ENCODE peak calls at places on chromosomes 4 and X, in ten cellular contexts. One of them, this sample, is unnamed.

GRCh38 chr4:77817304-77818076 is 1.7 kb downstream of the CNOT6L start:
- DNase-seq in tibial nerve: no peak
- DNase-seq in endothelial cell: no peak
- DNase-seq in activated naive CD8-positive, alpha-beta T cell treated with anti-CD3 and anti-CD28 coated beads, Interleukin-2, amount 10 ng/mL, durations not matched to agents 7 days and 5 days: no peak
- DNase-seq in HFFc6: peak; percentile 2
- DNase-seq in NAMALWA: peak; percentile 86
- DNase-seq in HEK293T: no peak
- DNase-seq in iPS-NIHi11: no peak
- DNase-seq in epithelial cell of esophagus: peak; percentile 22
- DNase-seq in NCI-H2029 treated with DMSO at 0.1 percent for 48 hours: no peak
- DNase-seq in this sample: no peak

GRCh38 chr4:114015444-114015899 is 36.0 kb upstream of the ARSJ start:
- DNase-seq in tibial nerve: no peak
- DNase-seq in endothelial cell: no peak
- DNase-seq in activated naive CD8-positive, alpha-beta T cell treated with anti-CD3 and anti-CD28 coated beads, Interleukin-2, amount 10 ng/mL, durations not matched to agents 7 days and 5 days: no peak
- DNase-seq in HFFc6: peak; percentile 99
- DNase-seq in NAMALWA: no peak
- DNase-seq in HEK293T: no peak
- DNase-seq in iPS-NIHi11: no peak
- DNase-seq in epithelial cell of esophagus: peak; percentile 96
- DNase-seq in NCI-H2029 treated with DMSO at 0.1 percent for 48 hours: no peak
- DNase-seq in this sample: no peak

GRCh38 chr4:1547863-1548637 is 136.1 kb downstream of the FAM53A start:
- DNase-seq in tibial nerve: peak; percentile 10
- DNase-seq in endothelial cell: no peak
- DNase-seq in activated naive CD8-positive, alpha-beta T cell treated with anti-CD3 and anti-CD28 coated beads, Interleukin-2, amount 10 ng/mL, durations not matched to agents 7 days and 5 days: no peak
- DNase-seq in HFFc6: no peak
- DNase-seq in NAMALWA: no peak
- DNase-seq in HEK293T: no peak
- DNase-seq in iPS-NIHi11: no peak
- DNase-seq in epithelial cell of esophagus: no peak
- DNase-seq in NCI-H2029 treated with DMSO at 0.1 percent for 48 hours: no peak
- DNase-seq in this sample: no peak

GRCh38 chr4:77040265-77040664 is 35.5 kb downstream of the CCNI start:
- DNase-seq in tibial nerve: no peak
- DNase-seq in endothelial cell: no peak
- DNase-seq in activated naive CD8-positive, alpha-beta T cell treated with anti-CD3 and anti-CD28 coated beads, Interleukin-2, amount 10 ng/mL, durations not matched to agents 7 days and 5 days: no peak
- DNase-seq in HFFc6: peak; percentile 63
- DNase-seq in NAMALWA: no peak
- DNase-seq in HEK293T: no peak
- DNase-seq in iPS-NIHi11: no peak
- DNase-seq in epithelial cell of esophagus: peak; percentile 70
- DNase-seq in NCI-H2029 treated with DMSO at 0.1 percent for 48 hours: no peak
- DNase-seq in this sample: no peak

GRCh38 chrX:155326610-155327009 is 7.8 kb downstream of the CLIC2 start:
- DNase-seq in tibial nerve: no peak
- DNase-seq in endothelial cell: no peak
- DNase-seq in activated naive CD8-positive, alpha-beta T cell treated with anti-CD3 and anti-CD28 coated beads, Interleukin-2, amount 10 ng/mL, durations not matched to agents 7 days and 5 days: no peak
- DNase-seq in HFFc6: no peak
- DNase-seq in NAMALWA: no peak
- DNase-seq in HEK293T: no peak
- DNase-seq in iPS-NIHi11: no peak
- DNase-seq in epithelial cell of esophagus: no peak
- DNase-seq in NCI-H2029 treated with DMSO at 0.1 percent for 48 hours: no peak
- DNase-seq in this sample: no peak

GRCh38 chrX:55714111-55714510 is 3.4 kb upstream of the RRAGB start:
- DNase-seq in tibial nerve: no peak
- DNase-seq in endothelial cell: no peak
- DNase-seq in activated naive CD8-positive, alpha-beta T cell treated with anti-CD3 and anti-CD28 coated beads, Interleukin-2, amount 10 ng/mL, durations not matched to agents 7 days and 5 days: no peak
- DNase-seq in HFFc6: no peak
- DNase-seq in NAMALWA: no peak
- DNase-seq in HEK293T: no peak
- DNase-seq in iPS-NIHi11: no peak
- DNase-seq in epithelial cell of esophagus: no peak
- DNase-seq in NCI-H2029 treated with DMSO at 0.1 percent for 48 hours: no peak
- DNase-seq in this sample: no peak

GRCh38 chrX:6678313-6678712 is 143.4 kb upstream of the VCX3A start:
- DNase-seq in tibial nerve: no peak
- DNase-seq in endothelial cell: no peak
- DNase-seq in activated naive CD8-positive, alpha-beta T cell treated with anti-CD3 and anti-CD28 coated beads, Interleukin-2, amount 10 ng/mL, durations not matched to agents 7 days and 5 days: no peak
- DNase-seq in HFFc6: no peak
- DNase-seq in NAMALWA: no peak
- DNase-seq in HEK293T: no peak
- DNase-seq in iPS-NIHi11: no peak
- DNase-seq in epithelial cell of esophagus: no peak
- DNase-seq in NCI-H2029 treated with DMSO at 0.1 percent for 48 hours: peak; percentile 24
- DNase-seq in this sample: no peak

GRCh38 chr4:139651282-139652194 is 14.1 kb upstream of the MGST2 start:
- DNase-seq in tibial nerve: peak; percentile 67
- DNase-seq in endothelial cell: peak; percentile 72
- DNase-seq in activated naive CD8-positive, alpha-beta T cell treated with anti-CD3 and anti-CD28 coated beads, Interleukin-2, amount 10 ng/mL, durations not matched to agents 7 days and 5 days: peak; percentile 66
- DNase-seq in HFFc6: peak; percentile 71
- DNase-seq in NAMALWA: peak; percentile 79
- DNase-seq in HEK293T: peak; percentile 71
- DNase-seq in iPS-NIHi11: peak; percentile 74
- DNase-seq in epithelial cell of esophagus: peak; percentile 84
- DNase-seq in NCI-H2029 treated with DMSO at 0.1 percent for 48 hours: peak; percentile 34
- DNase-seq in this sample: peak; percentile 93

GRCh38 chrX:8688776-8689175 is 43.2 kb downstream of the ANOS1 start:
- DNase-seq in tibial nerve: no peak
- DNase-seq in endothelial cell: no peak
- DNase-seq in activated naive CD8-positive, alpha-beta T cell treated with anti-CD3 and anti-CD28 coated beads, Interleukin-2, amount 10 ng/mL, durations not matched to agents 7 days and 5 days: no peak
- DNase-seq in HFFc6: no peak
- DNase-seq in NAMALWA: no peak
- DNase-seq in HEK293T: no peak
- DNase-seq in iPS-NIHi11: peak; percentile 20
- DNase-seq in epithelial cell of esophagus: no peak
- DNase-seq in NCI-H2029 treated with DMSO at 0.1 percent for 48 hours: no peak
- DNase-seq in this sample: no peak

GRCh38 chr4:128682942-128683666 is 126.4 kb upstream of the JADE1 start:
- DNase-seq in tibial nerve: no peak
- DNase-seq in endothelial cell: no peak
- DNase-seq in activated naive CD8-positive, alpha-beta T cell treated with anti-CD3 and anti-CD28 coated beads, Interleukin-2, amount 10 ng/mL, durations not matched to agents 7 days and 5 days: no peak
- DNase-seq in HFFc6: no peak
- DNase-seq in NAMALWA: no peak
- DNase-seq in HEK293T: no peak
- DNase-seq in iPS-NIHi11: peak; percentile 36
- DNase-seq in epithelial cell of esophagus: no peak
- DNase-seq in NCI-H2029 treated with DMSO at 0.1 percent for 48 hours: no peak
- DNase-seq in this sample: no peak

GRCh38 chr4:115664285-115664684 is 550.9 kb upstream of the NDST4 start:
- DNase-seq in tibial nerve: no peak
- DNase-seq in endothelial cell: no peak
- DNase-seq in activated naive CD8-positive, alpha-beta T cell treated with anti-CD3 and anti-CD28 coated beads, Interleukin-2, amount 10 ng/mL, durations not matched to agents 7 days and 5 days: no peak
- DNase-seq in HFFc6: no peak
- DNase-seq in NAMALWA: no peak
- DNase-seq in HEK293T: peak; percentile 36
- DNase-seq in iPS-NIHi11: peak; percentile 7
- DNase-seq in epithelial cell of esophagus: no peak
- DNase-seq in NCI-H2029 treated with DMSO at 0.1 percent for 48 hours: no peak
- DNase-seq in this sample: no peak

GRCh38 chrX:3518870-3519269 is 172.4 kb upstream of the MXRA5 start:
- DNase-seq in tibial nerve: no peak
- DNase-seq in endothelial cell: no peak
- DNase-seq in activated naive CD8-positive, alpha-beta T cell treated with anti-CD3 and anti-CD28 coated beads, Interleukin-2, amount 10 ng/mL, durations not matched to agents 7 days and 5 days: no peak
- DNase-seq in HFFc6: peak; percentile 11
- DNase-seq in NAMALWA: no peak
- DNase-seq in HEK293T: no peak
- DNase-seq in iPS-NIHi11: peak; percentile 23
- DNase-seq in epithelial cell of esophagus: peak; percentile 1
- DNase-seq in NCI-H2029 treated with DMSO at 0.1 percent for 48 hours: no peak
- DNase-seq in this sample: peak; percentile 72

GRCh38 chrX:129091097-129091496 is 432.2 kb downstream of the SMARCA1 start:
- DNase-seq in tibial nerve: no peak
- DNase-seq in endothelial cell: no peak
- DNase-seq in activated naive CD8-positive, alpha-beta T cell treated with anti-CD3 and anti-CD28 coated beads, Interleukin-2, amount 10 ng/mL, durations not matched to agents 7 days and 5 days: no peak
- DNase-seq in HFFc6: no peak
- DNase-seq in NAMALWA: no peak
- DNase-seq in HEK293T: no peak
- DNase-seq in iPS-NIHi11: peak; percentile 16
- DNase-seq in epithelial cell of esophagus: no peak
- DNase-seq in NCI-H2029 treated with DMSO at 0.1 percent for 48 hours: no peak
- DNase-seq in this sample: no peak

GRCh38 chr4:143341186-143341755 is 4.6 kb downstream of the GAB1 start:
- DNase-seq in tibial nerve: no peak
- DNase-seq in endothelial cell: no peak
- DNase-seq in activated naive CD8-positive, alpha-beta T cell treated with anti-CD3 and anti-CD28 coated beads, Interleukin-2, amount 10 ng/mL, durations not matched to agents 7 days and 5 days: no peak
- DNase-seq in HFFc6: no peak
- DNase-seq in NAMALWA: peak; percentile 50
- DNase-seq in HEK293T: no peak
- DNase-seq in iPS-NIHi11: no peak
- DNase-seq in epithelial cell of esophagus: no peak
- DNase-seq in NCI-H2029 treated with DMSO at 0.1 percent for 48 hours: no peak
- DNase-seq in this sample: no peak

GRCh38 chr4:185127021-185127925 is 15.8 kb upstream of the SLC25A4 start:
- DNase-seq in tibial nerve: no peak
- DNase-seq in endothelial cell: peak; percentile 28
- DNase-seq in activated naive CD8-positive, alpha-beta T cell treated with anti-CD3 and anti-CD28 coated beads, Interleukin-2, amount 10 ng/mL, durations not matched to agents 7 days and 5 days: peak; percentile 38
- DNase-seq in HFFc6: no peak
- DNase-seq in NAMALWA: no peak
- DNase-seq in HEK293T: no peak
- DNase-seq in iPS-NIHi11: peak; percentile 67
- DNase-seq in epithelial cell of esophagus: peak; percentile 21
- DNase-seq in NCI-H2029 treated with DMSO at 0.1 percent for 48 hours: no peak
- DNase-seq in this sample: no peak

GRCh38 chr4:75644095-75644494 is 13.8 kb upstream of the CDKL2 start:
- DNase-seq in tibial nerve: no peak
- DNase-seq in endothelial cell: no peak
- DNase-seq in activated naive CD8-positive, alpha-beta T cell treated with anti-CD3 and anti-CD28 coated beads, Interleukin-2, amount 10 ng/mL, durations not matched to agents 7 days and 5 days: no peak
- DNase-seq in HFFc6: no peak
- DNase-seq in NAMALWA: no peak
- DNase-seq in HEK293T: no peak
- DNase-seq in iPS-NIHi11: no peak
- DNase-seq in epithelial cell of esophagus: no peak
- DNase-seq in NCI-H2029 treated with DMSO at 0.1 percent for 48 hours: no peak
- DNase-seq in this sample: no peak

GRCh38 chr4:10015140-10015753 is 6.0 kb downstream of the SLC2A9 start:
- DNase-seq in tibial nerve: peak; percentile 43
- DNase-seq in endothelial cell: peak; percentile 67
- DNase-seq in activated naive CD8-positive, alpha-beta T cell treated with anti-CD3 and anti-CD28 coated beads, Interleukin-2, amount 10 ng/mL, durations not matched to agents 7 days and 5 days: peak; percentile 54
- DNase-seq in HFFc6: peak; percentile 27
- DNase-seq in NAMALWA: peak; percentile 47
- DNase-seq in HEK293T: no peak
- DNase-seq in iPS-NIHi11: peak; percentile 44
- DNase-seq in epithelial cell of esophagus: peak; percentile 61
- DNase-seq in NCI-H2029 treated with DMSO at 0.1 percent for 48 hours: peak; percentile 32
- DNase-seq in this sample: no peak

GRCh38 chr4:99863804-99864203 is 30.4 kb downstream of the LAMTOR3 start:
- DNase-seq in tibial nerve: no peak
- DNase-seq in endothelial cell: no peak
- DNase-seq in activated naive CD8-positive, alpha-beta T cell treated with anti-CD3 and anti-CD28 coated beads, Interleukin-2, amount 10 ng/mL, durations not matched to agents 7 days and 5 days: no peak
- DNase-seq in HFFc6: peak; percentile 29
- DNase-seq in NAMALWA: no peak
- DNase-seq in HEK293T: no peak
- DNase-seq in iPS-NIHi11: no peak
- DNase-seq in epithelial cell of esophagus: peak; percentile 74
- DNase-seq in NCI-H2029 treated with DMSO at 0.1 percent for 48 hours: no peak
- DNase-seq in this sample: no peak

GRCh38 chr4:126991965-126992364 is 640.8 kb upstream of the INTU start:
- DNase-seq in tibial nerve: no peak
- DNase-seq in endothelial cell: no peak
- DNase-seq in activated naive CD8-positive, alpha-beta T cell treated with anti-CD3 and anti-CD28 coated beads, Interleukin-2, amount 10 ng/mL, durations not matched to agents 7 days and 5 days: no peak
- DNase-seq in HFFc6: peak; percentile 37
- DNase-seq in NAMALWA: no peak
- DNase-seq in HEK293T: no peak
- DNase-seq in iPS-NIHi11: no peak
- DNase-seq in epithelial cell of esophagus: peak; percentile 10
- DNase-seq in NCI-H2029 treated with DMSO at 0.1 percent for 48 hours: no peak
- DNase-seq in this sample: no peak

GRCh38 chr4:122548886-122549630 is 71.8 kb downstream of the IL21 start:
- DNase-seq in tibial nerve: no peak
- DNase-seq in endothelial cell: no peak
- DNase-seq in activated naive CD8-positive, alpha-beta T cell treated with anti-CD3 and anti-CD28 coated beads, Interleukin-2, amount 10 ng/mL, durations not matched to agents 7 days and 5 days: no peak
- DNase-seq in HFFc6: no peak
- DNase-seq in NAMALWA: peak; percentile 28
- DNase-seq in HEK293T: no peak
- DNase-seq in iPS-NIHi11: no peak
- DNase-seq in epithelial cell of esophagus: no peak
- DNase-seq in NCI-H2029 treated with DMSO at 0.1 percent for 48 hours: no peak
- DNase-seq in this sample: no peak

GRCh38 chr4:122536001-122536400 is 79.5 kb upstream of the IL2 start:
- DNase-seq in tibial nerve: no peak
- DNase-seq in endothelial cell: no peak
- DNase-seq in activated naive CD8-positive, alpha-beta T cell treated with anti-CD3 and anti-CD28 coated beads, Interleukin-2, amount 10 ng/mL, durations not matched to agents 7 days and 5 days: no peak
- DNase-seq in HFFc6: no peak
- DNase-seq in NAMALWA: no peak
- DNase-seq in HEK293T: no peak
- DNase-seq in iPS-NIHi11: no peak
- DNase-seq in epithelial cell of esophagus: no peak
- DNase-seq in NCI-H2029 treated with DMSO at 0.1 percent for 48 hours: no peak
- DNase-seq in this sample: no peak

GRCh38 chr4:84722720-84723119 is 139.8 kb downstream of the CDS1 start:
- DNase-seq in tibial nerve: no peak
- DNase-seq in endothelial cell: no peak
- DNase-seq in activated naive CD8-positive, alpha-beta T cell treated with anti-CD3 and anti-CD28 coated beads, Interleukin-2, amount 10 ng/mL, durations not matched to agents 7 days and 5 days: no peak
- DNase-seq in HFFc6: no peak
- DNase-seq in NAMALWA: no peak
- DNase-seq in HEK293T: no peak
- DNase-seq in iPS-NIHi11: no peak
- DNase-seq in epithelial cell of esophagus: no peak
- DNase-seq in NCI-H2029 treated with DMSO at 0.1 percent for 48 hours: no peak
- DNase-seq in this sample: no peak